ENCODE peak calls at places on chromosomes 3 and 15, in seven cellular contexts. One of them, this sample, is unnamed.

GRCh38 chr3:4320453-4320852 is 17.3 kb downstream of the SETMAR start:
- DNase-seq in CD8-positive, alpha-beta T cell: no peak
- DNase-seq in uterus: no peak
- DNase-seq in astrocyte of the spinal cord: no peak
- DNase-seq in Panc1: no peak
- DNase-seq in esophagus squamous epithelium: no peak
- DNase-seq in fibroblast of pulmonary artery: peak; percentile 10
- DNase-seq in this sample: no peak

GRCh38 chr3:157135671-157136396 is 24.1 kb downstream of the CCNL1 start:
- DNase-seq in astrocyte of the spinal cord: peak; percentile 83
- DNase-seq in fibroblast of pulmonary artery: peak; percentile 73
- DNase-seq in CD8-positive, alpha-beta T cell: no peak
- DNase-seq in esophagus squamous epithelium: no peak
- DNase-seq in Panc1: no peak
- DNase-seq in uterus: peak; percentile 57
- DNase-seq in this sample: peak; percentile 80

GRCh38 chr15:89817701-89818280 is 3.1 kb upstream of the ANPEP start:
- DNase-seq in CD8-positive, alpha-beta T cell: no peak
- DNase-seq in astrocyte of the spinal cord: no peak
- DNase-seq in Panc1: no peak
- DNase-seq in esophagus squamous epithelium: no peak
- DNase-seq in uterus: no peak
- DNase-seq in fibroblast of pulmonary artery: peak; percentile 39
- DNase-seq in this sample: no peak

GRCh38 chr3:8653800-8654408 is 9.3 kb upstream of the SSUH2 start:
- DNase-seq in Panc1: no peak
- DNase-seq in CD8-positive, alpha-beta T cell: no peak
- DNase-seq in uterus: no peak
- DNase-seq in fibroblast of pulmonary artery: no peak
- DNase-seq in esophagus squamous epithelium: no peak
- DNase-seq in astrocyte of the spinal cord: no peak
- DNase-seq in this sample: no peak

GRCh38 chr3:150286390-150287147 is 121.5 kb upstream of the TSC22D2 start:
- DNase-seq in CD8-positive, alpha-beta T cell: no peak
- DNase-seq in Panc1: no peak
- DNase-seq in uterus: no peak
- DNase-seq in esophagus squamous epithelium: no peak
- DNase-seq in astrocyte of the spinal cord: peak; percentile 63
- DNase-seq in fibroblast of pulmonary artery: peak; percentile 74
- DNase-seq in this sample: peak; percentile 14

GRCh38 chr3:133777807-133778568 is 27.6 kb upstream of the SRPRB start:
- DNase-seq in astrocyte of the spinal cord: no peak
- DNase-seq in fibroblast of pulmonary artery: no peak
- DNase-seq in Panc1: no peak
- DNase-seq in esophagus squamous epithelium: no peak
- DNase-seq in CD8-positive, alpha-beta T cell: no peak
- DNase-seq in uterus: no peak
- DNase-seq in this sample: no peak

GRCh38 chr3:193214445-193214844 is 26.6 kb upstream of the PLAAT1 start:
- DNase-seq in uterus: no peak
- DNase-seq in Panc1: no peak
- DNase-seq in CD8-positive, alpha-beta T cell: no peak
- DNase-seq in esophagus squamous epithelium: no peak
- DNase-seq in fibroblast of pulmonary artery: no peak
- DNase-seq in astrocyte of the spinal cord: no peak
- DNase-seq in this sample: no peak

GRCh38 chr3:180680097-180680430 is 775 bp upstream of the CCDC39 start:
- DNase-seq in esophagus squamous epithelium: no peak
- DNase-seq in fibroblast of pulmonary artery: peak; percentile 51
- DNase-seq in astrocyte of the spinal cord: peak; percentile 53
- DNase-seq in Panc1: peak; percentile 36
- DNase-seq in CD8-positive, alpha-beta T cell: peak; percentile 0
- DNase-seq in uterus: no peak
- DNase-seq in this sample: peak; percentile 63

GRCh38 chr3:197508511-197508910 is 47.3 kb downstream of the BDH1 start:
- DNase-seq in astrocyte of the spinal cord: no peak
- DNase-seq in CD8-positive, alpha-beta T cell: no peak
- DNase-seq in uterus: no peak
- DNase-seq in Panc1: no peak
- DNase-seq in esophagus squamous epithelium: no peak
- DNase-seq in fibroblast of pulmonary artery: no peak
- DNase-seq in this sample: no peak

GRCh38 chr3:171435757-171436156 is 24.4 kb downstream of the TNIK start:
- DNase-seq in astrocyte of the spinal cord: no peak
- DNase-seq in fibroblast of pulmonary artery: no peak
- DNase-seq in uterus: no peak
- DNase-seq in CD8-positive, alpha-beta T cell: no peak
- DNase-seq in esophagus squamous epithelium: no peak
- DNase-seq in Panc1: no peak
- DNase-seq in this sample: no peak

GRCh38 chr3:171431550-171431949 is 28.7 kb downstream of the TNIK start:
- DNase-seq in astrocyte of the spinal cord: no peak
- DNase-seq in Panc1: no peak
- DNase-seq in esophagus squamous epithelium: no peak
- DNase-seq in uterus: no peak
- DNase-seq in fibroblast of pulmonary artery: no peak
- DNase-seq in CD8-positive, alpha-beta T cell: no peak
- DNase-seq in this sample: no peak

GRCh38 chr3:171436380-171436779 is 23.8 kb downstream of the TNIK start:
- DNase-seq in Panc1: no peak
- DNase-seq in esophagus squamous epithelium: no peak
- DNase-seq in fibroblast of pulmonary artery: no peak
- DNase-seq in uterus: no peak
- DNase-seq in CD8-positive, alpha-beta T cell: no peak
- DNase-seq in astrocyte of the spinal cord: no peak
- DNase-seq in this sample: no peak

GRCh38 chr3:171432548-171432947 is 27.7 kb downstream of the TNIK start:
- DNase-seq in CD8-positive, alpha-beta T cell: no peak
- DNase-seq in astrocyte of the spinal cord: no peak
- DNase-seq in uterus: no peak
- DNase-seq in fibroblast of pulmonary artery: no peak
- DNase-seq in Panc1: no peak
- DNase-seq in esophagus squamous epithelium: no peak
- DNase-seq in this sample: no peak

GRCh38 chr3:171435143-171435542 is 25.1 kb downstream of the TNIK start:
- DNase-seq in CD8-positive, alpha-beta T cell: no peak
- DNase-seq in fibroblast of pulmonary artery: no peak
- DNase-seq in astrocyte of the spinal cord: no peak
- DNase-seq in uterus: no peak
- DNase-seq in esophagus squamous epithelium: no peak
- DNase-seq in Panc1: no peak
- DNase-seq in this sample: no peak
- TF ChIP-seq CTCF in CD8-positive, alpha-beta T cell: no peak
- TF ChIP-seq CTCF in fibroblast of pulmonary artery: no peak
- TF ChIP-seq CTCF in astrocyte of the spinal cord: no peak
- TF ChIP-seq CTCF in uterus: no peak
- TF ChIP-seq CTCF in esophagus squamous epithelium: no peak
- TF ChIP-seq CTCF in Panc1: no peak
- TF ChIP-seq CTCF in this sample: no peak

DNA sequence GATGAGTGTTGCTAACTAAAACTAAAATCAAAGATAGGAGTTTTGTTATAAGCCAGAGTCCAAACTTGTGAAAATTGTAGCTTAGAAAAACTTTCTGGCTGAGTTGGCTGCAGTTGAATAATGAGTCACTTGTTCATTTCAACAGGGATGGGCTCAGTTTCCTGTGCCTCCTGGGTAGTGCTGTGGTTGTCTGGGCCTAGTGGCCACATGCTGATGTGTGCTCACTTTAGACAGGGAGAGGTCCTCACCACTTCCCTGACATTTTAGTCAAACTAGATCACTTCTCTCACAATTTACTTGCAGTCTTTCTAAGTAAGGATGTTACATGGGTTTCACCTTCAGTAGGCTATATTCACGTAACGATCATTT is 6.3 kb upstream of the UBE2Q2 start:
- DNase-seq in fibroblast of pulmonary artery: peak; percentile 79
- DNase-seq in esophagus squamous epithelium: no peak
- DNase-seq in Panc1: no peak
- DNase-seq in CD8-positive, alpha-beta T cell: peak; percentile 11
- DNase-seq in uterus: no peak
- DNase-seq in astrocyte of the spinal cord: peak; percentile 90
- DNase-seq in this sample: peak; percentile 89
- H3K4me3 ChIP-seq in fibroblast of pulmonary artery: no peak overlapping the region
- H3K4me3 ChIP-seq in esophagus squamous epithelium: no peak overlapping the region
- H3K4me3 ChIP-seq in Panc1: no peak overlapping the region
- H3K4me3 ChIP-seq in CD8-positive, alpha-beta T cell: no peak overlapping the region
- H3K4me3 ChIP-seq in uterus: no peak overlapping the region
- H3K4me3 ChIP-seq in astrocyte of the spinal cord: no peak overlapping the region
- H3K4me3 ChIP-seq in this sample: no peak overlapping the region

DNA sequence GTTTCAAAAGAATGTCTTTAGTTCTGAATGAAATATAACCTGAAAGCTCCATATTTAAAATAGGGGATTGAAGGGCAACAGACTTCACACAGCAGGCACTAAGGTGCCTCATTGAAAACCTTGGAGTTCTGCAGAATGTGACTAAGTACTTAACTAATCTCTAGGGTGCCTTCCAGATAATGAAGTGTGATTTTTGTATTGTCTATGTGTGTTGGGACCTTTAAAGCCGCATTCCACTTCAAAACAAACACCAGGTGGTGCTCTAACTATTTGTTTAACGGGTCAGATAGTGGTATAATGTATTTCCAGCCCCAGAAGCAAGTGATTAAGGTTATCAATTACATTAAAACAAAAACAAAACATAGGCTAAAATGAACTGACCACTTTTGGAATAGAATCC is 28.0 kb downstream of the TFG start:
- DNase-seq in astrocyte of the spinal cord: peak; percentile 34
- DNase-seq in uterus: no peak
- DNase-seq in fibroblast of pulmonary artery: peak; percentile 44
- DNase-seq in CD8-positive, alpha-beta T cell: no peak
- DNase-seq in esophagus squamous epithelium: no peak
- DNase-seq in Panc1: no peak
- DNase-seq in this sample: no peak
- TF ChIP-seq CTCF in astrocyte of the spinal cord: peak; percentile 40
- TF ChIP-seq CTCF in uterus: no peak
- TF ChIP-seq CTCF in fibroblast of pulmonary artery: peak; percentile 46
- TF ChIP-seq CTCF in CD8-positive, alpha-beta T cell: peak; percentile 20
- TF ChIP-seq CTCF in esophagus squamous epithelium: peak; percentile 18
- TF ChIP-seq CTCF in Panc1: peak; percentile 53
- TF ChIP-seq CTCF in this sample: peak; percentile 38

DNA sequence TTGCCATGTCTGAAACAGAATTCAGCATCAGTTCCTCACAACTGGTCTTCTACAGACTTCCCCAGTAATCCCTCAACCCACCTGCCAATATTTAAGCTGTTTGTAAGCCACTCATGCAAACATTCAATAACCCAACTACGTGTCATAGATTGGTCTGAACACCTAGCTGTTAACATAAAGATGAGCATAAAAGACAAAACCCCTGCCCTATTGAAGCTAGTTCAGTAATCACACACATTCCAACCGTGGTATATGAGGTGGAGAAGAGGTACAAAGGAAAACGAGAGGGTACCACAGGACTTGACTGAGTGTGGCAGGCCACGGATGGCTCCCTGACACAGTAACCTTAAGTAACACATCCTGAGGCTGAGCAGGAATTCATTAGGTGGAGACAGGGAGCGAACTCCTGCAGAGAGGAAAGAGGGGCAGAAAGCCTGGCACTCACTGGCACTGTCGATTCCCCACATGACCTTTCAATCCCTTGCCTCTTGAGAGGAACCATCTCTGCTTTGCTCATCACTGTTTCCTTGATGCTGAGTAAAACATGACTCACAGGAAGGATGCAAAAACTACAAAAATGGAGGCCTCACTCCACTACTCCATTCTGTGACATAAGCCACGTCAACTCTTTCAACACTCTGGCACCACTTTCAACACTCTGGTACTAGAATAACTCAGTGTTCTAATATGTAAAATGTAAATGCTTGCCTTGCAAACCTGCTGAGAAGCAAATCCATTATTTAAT is 31.3 kb downstream of the RPN1 start:
- DNase-seq in Panc1: peak; percentile 61
- DNase-seq in astrocyte of the spinal cord: peak; percentile 61
- DNase-seq in fibroblast of pulmonary artery: peak; percentile 93
- DNase-seq in uterus: no peak
- DNase-seq in esophagus squamous epithelium: no peak
- DNase-seq in CD8-positive, alpha-beta T cell: no peak
- DNase-seq in this sample: peak; percentile 96
- H3K4me3 ChIP-seq in Panc1: no peak overlapping the region
- H3K4me3 ChIP-seq in astrocyte of the spinal cord: no peak overlapping the region
- H3K4me3 ChIP-seq in fibroblast of pulmonary artery: no peak overlapping the region
- H3K4me3 ChIP-seq in uterus: no peak overlapping the region
- H3K4me3 ChIP-seq in esophagus squamous epithelium: no peak overlapping the region
- H3K4me3 ChIP-seq in CD8-positive, alpha-beta T cell: no peak overlapping the region
- H3K4me3 ChIP-seq in this sample: no peak overlapping the region

GRCh38 chr15:82132742-82133141 is 86.9 kb upstream of the MEX3B start:
- DNase-seq in esophagus squamous epithelium: no peak
- DNase-seq in uterus: no peak
- DNase-seq in Panc1: peak; percentile 72
- DNase-seq in fibroblast of pulmonary artery: peak; percentile 53
- DNase-seq in CD8-positive, alpha-beta T cell: no peak
- DNase-seq in astrocyte of the spinal cord: peak; percentile 89
- DNase-seq in this sample: peak; percentile 94
- TF ChIP-seq CTCF in esophagus squamous epithelium: no peak
- TF ChIP-seq CTCF in uterus: no peak
- TF ChIP-seq CTCF in Panc1: no peak
- TF ChIP-seq CTCF in fibroblast of pulmonary artery: no peak
- TF ChIP-seq CTCF in CD8-positive, alpha-beta T cell: no peak
- TF ChIP-seq CTCF in astrocyte of the spinal cord: no peak
- TF ChIP-seq CTCF in this sample: no peak

DNA sequence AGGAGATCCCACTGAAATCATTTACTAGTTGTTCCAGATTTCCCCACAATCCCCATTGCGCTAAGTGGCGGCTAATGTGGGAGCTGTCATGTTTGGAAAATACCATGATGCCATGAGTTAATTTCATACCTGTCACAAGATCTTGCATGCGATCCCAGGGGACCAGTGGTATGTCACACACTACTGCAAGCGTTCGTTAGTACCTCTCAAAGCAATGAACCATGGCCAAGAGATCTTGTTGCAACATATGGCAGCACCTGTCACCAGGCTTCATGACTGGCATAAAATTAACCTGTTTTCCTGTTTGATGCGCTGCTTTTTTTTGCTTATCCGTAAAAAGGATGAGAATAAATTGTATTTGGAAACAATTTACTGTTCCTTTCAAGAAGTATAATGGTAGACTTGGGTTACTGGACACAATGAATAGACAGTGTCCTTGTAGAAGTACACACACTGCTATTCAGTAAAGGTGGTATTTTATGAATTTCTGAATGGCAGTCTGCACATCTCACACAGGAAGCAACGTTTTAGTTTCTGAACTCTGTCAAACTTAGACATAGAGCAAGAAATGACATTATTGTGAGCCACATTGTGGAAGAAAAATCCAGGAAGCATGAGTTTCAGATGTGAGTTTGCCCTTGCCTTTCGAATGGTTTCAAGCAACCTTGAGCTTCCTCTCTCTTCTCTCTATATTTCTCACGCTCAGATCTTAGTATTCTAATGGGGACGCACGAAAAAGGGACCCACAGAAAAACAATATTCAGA is 81.9 kb downstream of the CHL1 start:
- DNase-seq in fibroblast of pulmonary artery: no peak
- DNase-seq in CD8-positive, alpha-beta T cell: no peak
- DNase-seq in Panc1: no peak
- DNase-seq in esophagus squamous epithelium: no peak
- DNase-seq in uterus: no peak
- DNase-seq in astrocyte of the spinal cord: no peak
- DNase-seq in this sample: no peak
- H3K4me3 ChIP-seq in fibroblast of pulmonary artery: no peak overlapping the region
- H3K4me3 ChIP-seq in CD8-positive, alpha-beta T cell: no peak overlapping the region
- H3K4me3 ChIP-seq in Panc1: no peak overlapping the region
- H3K4me3 ChIP-seq in esophagus squamous epithelium: no peak overlapping the region
- H3K4me3 ChIP-seq in uterus: no peak overlapping the region
- H3K4me3 ChIP-seq in astrocyte of the spinal cord: no peak overlapping the region
- H3K4me3 ChIP-seq in this sample: no peak overlapping the region

This sample was measured in foreskin fibroblast.